ENCODE peak calls at places on chromosomes 3 and 15, in nine cellular contexts. X is breast epithelium, H is stomach, R is esophagus muscularis mucosa, V is HepG2, S is GM12892, A is spleen, M is sigmoid colon, D is GM12891. L is an unnamed sample.

GRCh38 chr3:160810360-160810759 is 54.3 kb downstream of the PPM1L start:
- DNase-seq in R (no peak), D (no peak), M (no peak), H (no peak), S (no peak), A (no peak), V (no peak), X (no peak), L (no peak)

GRCh38 chr3:108552267-108553159 is 36.7 kb downstream of the CIP2A start:
- DNase-seq in A (no peak), D (no peak), X (no peak), M (no peak), R (no peak), S (no peak), H (no peak), V (peak), L (peak)

GRCh38 chr3:14616606-14617507 is 34.7 kb upstream of the CCDC174 start:
- DNase-seq in A (no peak), V (no peak), D (no peak), R (no peak), H (no peak), S (no peak), X (no peak), M (no peak), L (no peak)

GRCh38 chr3:143263844-143264243 is 144.3 kb downstream of the CHST2 start:
- DNase-seq in S (no peak), X (no peak), V (no peak), D (no peak), A (no peak), R (no peak), M (no peak), H (no peak), L (no peak)

GRCh38 chr3:129313983-129314756 is 35.5 kb downstream of the HMCES start:
- DNase-seq in A (no peak), D (no peak), M (no peak), H (no peak), V (peak), X (no peak), S (no peak), R (no peak), L (no peak)

GRCh38 chr3:42442640-42443039 is 32.2 kb upstream of the LYZL4 start:
- DNase-seq in V (no peak), H (no peak), A (no peak), D (no peak), S (no peak), R (no peak), M (no peak), X (no peak), L (no peak)

GRCh38 chr3:25587526-25587925 is 77.2 kb downstream of the TOP2B start:
- DNase-seq in D (no peak), V (no peak), R (no peak), H (no peak), X (no peak), S (no peak), A (no peak), M (no peak), L (no peak)

GRCh38 chr3:44069276-44069675 is 172.4 kb upstream of the TOPAZ1 start:
- DNase-seq in D (no peak), X (no peak), M (no peak), A (no peak), H (no peak), R (peak), S (no peak), V (no peak), L (no peak)

GRCh38 chr3:138186216-138186615 is 885 bp upstream of the ARMC8 start:
- DNase-seq in X (no peak), V (no peak), M (no peak), S (no peak), H (no peak), A (no peak), R (no peak), D (no peak), L (no peak)

GRCh38 chr15:77076325-77076915 is 5.5 kb upstream of the TSPAN3 start:
- DNase-seq in H (no peak), V (no peak), D (no peak), M (no peak), S (no peak), X (no peak), R (no peak), A (no peak), L (no peak)

GRCh38 chr3:179591313-179591712 is 13.1 kb downstream of the MRPL47 start:
- DNase-seq in D (no peak), M (no peak), R (no peak), V (no peak), H (no peak), S (no peak), A (no peak), X (no peak), L (no peak)

GRCh38 chr3:160564949-160565441 is 376 bp downstream of the KPNA4 start:
- DNase-seq in A (peak), X (peak), H (peak), R (peak), V (peak), D (peak), M (peak), S (peak), L (peak)

GRCh38 chr3:30357897-30358296 is 248.5 kb upstream of the TGFBR2 start:
- DNase-seq in V (no peak), M (no peak), X (no peak), R (no peak), D (no peak), A (no peak), H (no peak), S (no peak), L (no peak)

GRCh38 chr15:39624806-39625205 is 43.9 kb downstream of the THBS1 start:
- DNase-seq in M (peak), S (no peak), H (peak), X (peak), V (peak), D (no peak), A (peak), R (no peak), L (no peak)

GRCh38 chr15:81529444-81529950 is 155.5 kb upstream of the TMC3 start:
- DNase-seq in A (no peak), R (no peak), D (no peak), H (no peak), S (no peak), X (no peak), M (no peak), V (no peak), L (no peak)

GRCh38 chr3:131193671-131194291 is 167.1 kb downstream of the NEK11 start:
- DNase-seq in M (no peak), H (no peak), A (no peak), V (no peak), D (no peak), S (no peak), X (no peak), R (no peak), L (no peak)

GRCh38 chr3:73500321-73500720 is 124.4 kb downstream of the PDZRN3 start:
- DNase-seq in R (peak), D (no peak), H (no peak), X (no peak), S (no peak), M (no peak), V (no peak), A (no peak), L (no peak)

GRCh38 chr15:40003491-40003916 is 35.5 kb downstream of the SRP14 start:
- DNase-seq in H (no peak), D (no peak), X (no peak), R (no peak), A (no peak), S (no peak), V (peak), M (no peak), L (no peak)

GRCh38 chr3:151460240-151460639 is 621 bp downstream of the IGSF10 start:
- DNase-seq in A (no peak), M (no peak), H (no peak), R (no peak), S (no peak), V (no peak), X (no peak), D (no peak), L (no peak)

GRCh38 chr3:196320110-196320509 is 2.1 kb upstream of the DYNLT2B start:
- DNase-seq in A (no peak), V (no peak), H (no peak), M (no peak), R (no peak), S (no peak), D (no peak), X (no peak), L (no peak)

GRCh38 chr3:196321162-196321561 is 3.1 kb upstream of the DYNLT2B start:
- DNase-seq in X (no peak), A (no peak), D (no peak), M (no peak), S (no peak), R (no peak), V (no peak), H (no peak), L (no peak)

GRCh38 chr3:196314597-196314996 is 3.4 kb downstream of the DYNLT2B start:
- DNase-seq in S (no peak), A (no peak), R (no peak), D (no peak), X (no peak), M (no peak), H (no peak), V (no peak), L (no peak)

GRCh38 chr3:196315821-196316220 is 2.2 kb downstream of the DYNLT2B start:
- DNase-seq in S (no peak), R (no peak), X (no peak), M (no peak), H (no peak), D (no peak), A (no peak), V (no peak), L (no peak)

DNA sequence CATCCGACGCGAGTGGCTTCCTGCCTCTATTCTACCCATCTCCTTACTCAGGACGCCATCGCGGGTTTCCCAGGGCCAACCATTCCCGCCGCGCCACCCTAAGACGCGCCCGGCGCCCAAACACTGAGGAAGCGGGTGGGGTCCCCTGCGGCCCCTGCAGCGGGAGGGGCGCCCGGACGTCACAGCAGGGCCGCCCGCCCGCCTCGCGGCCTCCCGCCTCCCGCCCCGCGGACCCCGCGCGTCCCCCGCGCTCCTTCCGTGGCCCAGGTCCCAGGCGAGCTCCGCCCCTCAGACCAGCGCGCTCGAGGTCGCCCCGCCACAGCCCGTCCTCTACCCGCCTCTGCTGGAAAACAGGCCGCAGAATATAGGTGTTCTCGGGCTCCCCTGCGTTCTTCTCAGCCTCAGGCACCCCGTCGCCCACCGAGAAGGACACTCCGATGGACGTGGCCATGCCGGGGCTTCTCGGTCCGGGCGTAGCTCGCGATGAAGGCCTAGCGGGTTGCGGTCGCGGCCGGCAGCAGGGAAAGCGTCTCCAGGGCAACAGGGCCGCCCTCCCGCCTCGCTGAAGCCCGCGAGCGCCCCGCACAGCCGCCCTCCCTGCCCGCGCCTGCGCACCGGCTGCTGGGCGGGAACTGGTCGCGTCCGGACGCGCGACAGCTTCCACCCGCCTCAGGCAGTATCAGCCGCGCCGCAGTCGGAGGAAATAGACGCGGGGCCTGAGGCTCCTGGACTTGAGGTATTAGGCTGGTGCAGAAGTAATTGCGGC is at the start of gene DYNLT2B:
- DNase-seq in S (peak), M (peak), H (peak), A (peak), V (peak), R (peak), D (peak), X (peak), L (peak)
- TF ChIP-seq POLR2A in S (peak), M (peak), H (no peak), A (peak), V (peak), R (peak), D (peak), X (peak), L (peak)

DNA sequence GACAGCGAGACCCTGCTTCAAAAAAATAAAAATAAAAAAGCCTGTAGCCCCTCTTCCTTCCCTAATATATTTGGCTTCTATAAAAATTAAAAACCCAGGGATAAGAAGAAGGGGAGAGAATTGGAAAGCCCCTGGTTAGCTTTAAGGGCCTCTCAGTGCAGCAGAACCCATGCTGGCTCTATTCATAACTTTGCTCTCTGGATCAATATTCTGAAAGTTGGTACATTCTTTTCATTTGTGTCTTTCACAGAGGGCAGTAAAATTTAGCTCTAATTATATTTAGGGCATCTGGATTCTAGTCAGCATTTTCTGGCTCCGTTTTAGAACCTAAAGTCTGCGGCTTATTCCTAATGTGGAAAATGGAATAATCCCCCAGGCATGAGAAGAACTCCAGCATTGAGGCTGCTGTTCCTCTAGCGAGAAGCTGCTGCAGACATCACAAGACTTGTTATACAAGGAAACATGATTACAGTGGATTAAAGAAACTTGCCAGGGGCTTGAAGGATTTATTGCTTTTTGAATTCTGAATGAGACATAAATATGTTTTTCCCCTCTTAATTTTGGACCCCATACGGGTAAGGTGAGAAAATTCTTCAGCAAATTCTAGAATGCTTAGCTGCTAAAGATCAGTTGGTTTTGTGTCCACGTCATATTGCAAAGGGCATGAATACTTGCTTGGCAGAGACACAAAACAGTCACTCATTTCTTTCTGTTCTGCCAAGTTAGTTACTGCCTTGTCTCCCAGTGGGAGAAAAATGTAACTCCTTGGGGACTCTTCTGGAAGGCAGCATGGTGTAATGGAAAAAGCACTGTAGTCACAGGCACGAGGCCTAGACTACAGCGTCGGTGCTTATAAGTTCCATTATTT is 177.7 kb downstream of the VGLL4 start:
- DNase-seq in H (no peak), V (no peak), X (no peak), S (no peak), A (no peak), R (no peak), D (no peak), M (peak), L (peak)
- TF ChIP-seq POLR2AphosphoS5 in H (peak), V (no peak), X (peak), S (no peak), A (no peak), R (peak), D (no peak), M (peak), L (peak)

GRCh38 chr15:69412274-69412673 is 1.9 kb upstream of the KIF23 start:
- DNase-seq in R (no peak), A (no peak), M (no peak), D (no peak), V (no peak), H (no peak), X (no peak), S (no peak), L (no peak)

GRCh38 chr15:69414702-69415161 is 583 bp downstream of the KIF23 start:
- DNase-seq in X (no peak), D (peak), A (no peak), H (no peak), V (peak), S (no peak), R (no peak), M (no peak), L (no peak)

GRCh38 chr15:69412701-69413100 is 1.4 kb upstream of the KIF23 start:
- DNase-seq in M (no peak), H (no peak), D (no peak), X (no peak), S (no peak), A (no peak), R (no peak), V (no peak), L (no peak)

GRCh38 chr15:69415381-69415780 is 1.2 kb downstream of the KIF23 start:
- DNase-seq in A (no peak), V (no peak), X (no peak), D (no peak), R (no peak), H (no peak), M (no peak), S (no peak), L (no peak)

GRCh38 chr15:69413822-69414701 is at the start of gene KIF23:
- DNase-seq in D (peak), H (peak), R (peak), M (peak), V (peak), X (peak), S (peak), A (peak), L (peak)
- TF ChIP-seq POLR2A in D (peak), H (no peak), R (no peak), M (no peak), V (peak), X (no peak), S (peak), A (no peak), L (peak)

DNA sequence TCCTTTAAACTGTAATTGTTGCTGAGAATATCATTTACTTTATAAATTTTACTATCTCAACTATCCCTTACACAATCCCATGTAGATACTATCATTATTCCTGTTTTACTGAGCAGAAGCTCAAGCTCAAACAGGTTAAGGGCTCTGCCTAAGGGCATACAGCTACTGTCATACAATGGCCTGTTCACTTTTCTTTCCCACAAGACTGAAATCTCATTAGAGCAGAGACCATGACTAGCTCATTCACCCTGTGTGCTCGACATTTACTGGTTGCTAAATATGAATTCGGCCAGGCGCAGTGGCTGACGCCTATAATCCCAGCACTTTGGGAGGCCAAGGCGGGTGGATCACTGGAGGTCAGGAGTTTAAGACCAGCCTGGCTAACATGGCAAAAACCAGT is 1.6 kb upstream of the MESP2 start:
- DNase-seq in M (no peak), X (no peak), R (no peak), S (no peak), D (no peak), A (peak), V (no peak), H (no peak), L (peak)
- TF ChIP-seq POLR2AphosphoS5 in M (no peak), X (peak), R (no peak), S (no peak), D (no peak), A (no peak), V (no peak), H (no peak), L (peak)

GRCh38 chr3:112640864-112641751 is at the start of gene CCDC80:
- DNase-seq in A (no peak), H (no peak), D (no peak), M (peak), X (no peak), V (no peak), R (no peak), S (no peak), L (no peak)
- TF ChIP-seq POLR2A in A (no peak), H (no peak), D (peak), M (peak), X (no peak), V (no peak), R (peak), S (peak), L (peak)

GRCh38 chr3:48504051-48504946 is at the start of gene SHISA5:
- DNase-seq in X (peak), R (no peak), S (peak), D (peak), A (peak), V (no peak), M (peak), H (peak), L (peak)
- TF ChIP-seq POLR2AphosphoS5 in X (no peak), R (peak), S (no peak), D (no peak), A (peak), V (no peak), M (peak), H (no peak), L (peak)

L was measured in prostate gland.